ENCODE peak calls at places on chromosomes 12 and 14, in six cellular contexts. One of them, this sample, is unnamed.

GRCh38 chr12:643478-644292 is 19.6 kb downstream of the NINJ2 start:
- DNase-seq in GM23338: peak; percentile 40
- DNase-seq in transverse colon: peak; percentile 42
- DNase-seq in substantia nigra: no peak
- DNase-seq in H9: no peak
- DNase-seq in Peyer's patch: no peak
- DNase-seq in this sample: no peak

GRCh38 chr14:67668559-67668958 is 5.9 kb downstream of the VTI1B start:
- DNase-seq in GM23338: no peak
- DNase-seq in transverse colon: no peak
- DNase-seq in substantia nigra: no peak
- DNase-seq in H9: no peak
- DNase-seq in Peyer's patch: no peak
- DNase-seq in this sample: no peak

GRCh38 chr14:32476532-32476931 is 147.4 kb downstream of the AKAP6 start:
- DNase-seq in GM23338: no peak
- DNase-seq in transverse colon: no peak
- DNase-seq in substantia nigra: no peak
- DNase-seq in H9: no peak
- DNase-seq in Peyer's patch: no peak
- DNase-seq in this sample: no peak

GRCh38 chr14:23568600-23569310 is 1.2 kb upstream of the AP1G2 start:
- DNase-seq in GM23338: peak; percentile 79
- DNase-seq in transverse colon: no peak
- DNase-seq in substantia nigra: no peak
- DNase-seq in H9: peak; percentile 66
- DNase-seq in Peyer's patch: no peak
- DNase-seq in this sample: no peak

GRCh38 chr12:124496584-124496983 is 70.8 kb downstream of the NCOR2 start:
- DNase-seq in GM23338: no peak
- DNase-seq in transverse colon: no peak
- DNase-seq in substantia nigra: no peak
- DNase-seq in H9: no peak
- DNase-seq in Peyer's patch: no peak
- DNase-seq in this sample: no peak

GRCh38 chr12:22101749-22102243 is 55.8 kb downstream of the CMAS start:
- DNase-seq in GM23338: no peak
- DNase-seq in transverse colon: peak; percentile 10
- DNase-seq in substantia nigra: no peak
- DNase-seq in H9: no peak
- DNase-seq in Peyer's patch: no peak
- DNase-seq in this sample: peak; percentile 71

GRCh38 chr12:96073346-96074336 is 38.3 kb upstream of the LTA4H start:
- DNase-seq in GM23338: peak; percentile 26
- DNase-seq in transverse colon: no peak
- DNase-seq in substantia nigra: no peak
- DNase-seq in H9: no peak
- DNase-seq in Peyer's patch: no peak
- DNase-seq in this sample: no peak

GRCh38 chr12:115873416-115874082 is 403.9 kb downstream of the MED13L start:
- DNase-seq in GM23338: no peak
- DNase-seq in transverse colon: no peak
- DNase-seq in substantia nigra: no peak
- DNase-seq in H9: no peak
- DNase-seq in Peyer's patch: no peak
- DNase-seq in this sample: no peak

GRCh38 chr14:23984891-23985607 is 3.7 kb upstream of the DHRS4L2 start:
- DNase-seq in GM23338: no peak
- DNase-seq in transverse colon: no peak
- DNase-seq in substantia nigra: no peak
- DNase-seq in H9: no peak
- DNase-seq in Peyer's patch: no peak
- DNase-seq in this sample: no peak

GRCh38 chr12:11724888-11725310 is 75.4 kb downstream of the ETV6 start:
- DNase-seq in GM23338: no peak
- DNase-seq in transverse colon: no peak
- DNase-seq in substantia nigra: no peak
- DNase-seq in H9: no peak
- DNase-seq in Peyer's patch: no peak
- DNase-seq in this sample: no peak

GRCh38 chr12:111451649-111452129 is 46.0 kb downstream of the SH2B3 start:
- DNase-seq in GM23338: peak; percentile 52
- DNase-seq in transverse colon: no peak
- DNase-seq in substantia nigra: no peak
- DNase-seq in H9: no peak
- DNase-seq in Peyer's patch: no peak
- DNase-seq in this sample: no peak

GRCh38 chr14:70436867-70437266 is 15.1 kb upstream of the ADAM21 start:
- DNase-seq in GM23338: no peak
- DNase-seq in transverse colon: no peak
- DNase-seq in substantia nigra: no peak
- DNase-seq in H9: no peak
- DNase-seq in Peyer's patch: no peak
- DNase-seq in this sample: no peak

GRCh38 chr12:123846340-123846739 is 84.2 kb downstream of the DNAH10 start:
- DNase-seq in GM23338: no peak
- DNase-seq in transverse colon: no peak
- DNase-seq in substantia nigra: no peak
- DNase-seq in H9: no peak
- DNase-seq in Peyer's patch: no peak
- DNase-seq in this sample: no peak

GRCh38 chr12:132329036-132329738 is at the start of gene GALNT9:
- DNase-seq in GM23338: peak; percentile 80
- DNase-seq in transverse colon: no peak
- DNase-seq in substantia nigra: no peak
- DNase-seq in H9: peak; percentile 72
- DNase-seq in Peyer's patch: no peak
- DNase-seq in this sample: no peak

GRCh38 chr12:62472472-62472871 is 5.8 kb downstream of the MON2 start:
- DNase-seq in GM23338: peak; percentile 47
- DNase-seq in transverse colon: no peak
- DNase-seq in substantia nigra: no peak
- DNase-seq in H9: no peak
- DNase-seq in Peyer's patch: no peak
- DNase-seq in this sample: no peak

GRCh38 chr12:88595697-88596096 is 15.4 kb upstream of the KITLG start:
- DNase-seq in GM23338: no peak
- DNase-seq in transverse colon: peak; percentile 15
- DNase-seq in substantia nigra: no peak
- DNase-seq in H9: no peak
- DNase-seq in Peyer's patch: no peak
- DNase-seq in this sample: no peak

GRCh38 chr12:50636505-50636904 is 127.4 kb upstream of the ATF1 start:
- DNase-seq in GM23338: no peak
- DNase-seq in transverse colon: no peak
- DNase-seq in substantia nigra: no peak
- DNase-seq in H9: peak; percentile 47
- DNase-seq in Peyer's patch: no peak
- DNase-seq in this sample: no peak

GRCh38 chr14:95255487-95255886 is 64.2 kb downstream of the CLMN start:
- DNase-seq in GM23338: peak; percentile 83
- DNase-seq in transverse colon: peak; percentile 91
- DNase-seq in substantia nigra: no peak
- DNase-seq in H9: peak; percentile 93
- DNase-seq in Peyer's patch: peak; percentile 86
- DNase-seq in this sample: no peak
- H3K27ac ChIP-seq in GM23338: no peak overlapping the region
- H3K27ac ChIP-seq in transverse colon: peak overlapping the region; percentile 54
- H3K27ac ChIP-seq in substantia nigra: peak overlapping the region; percentile 68
- H3K27ac ChIP-seq in H9: no peak overlapping the region
- H3K27ac ChIP-seq in Peyer's patch: no peak overlapping the region
- H3K27ac ChIP-seq in this sample: no peak overlapping the region

DNA sequence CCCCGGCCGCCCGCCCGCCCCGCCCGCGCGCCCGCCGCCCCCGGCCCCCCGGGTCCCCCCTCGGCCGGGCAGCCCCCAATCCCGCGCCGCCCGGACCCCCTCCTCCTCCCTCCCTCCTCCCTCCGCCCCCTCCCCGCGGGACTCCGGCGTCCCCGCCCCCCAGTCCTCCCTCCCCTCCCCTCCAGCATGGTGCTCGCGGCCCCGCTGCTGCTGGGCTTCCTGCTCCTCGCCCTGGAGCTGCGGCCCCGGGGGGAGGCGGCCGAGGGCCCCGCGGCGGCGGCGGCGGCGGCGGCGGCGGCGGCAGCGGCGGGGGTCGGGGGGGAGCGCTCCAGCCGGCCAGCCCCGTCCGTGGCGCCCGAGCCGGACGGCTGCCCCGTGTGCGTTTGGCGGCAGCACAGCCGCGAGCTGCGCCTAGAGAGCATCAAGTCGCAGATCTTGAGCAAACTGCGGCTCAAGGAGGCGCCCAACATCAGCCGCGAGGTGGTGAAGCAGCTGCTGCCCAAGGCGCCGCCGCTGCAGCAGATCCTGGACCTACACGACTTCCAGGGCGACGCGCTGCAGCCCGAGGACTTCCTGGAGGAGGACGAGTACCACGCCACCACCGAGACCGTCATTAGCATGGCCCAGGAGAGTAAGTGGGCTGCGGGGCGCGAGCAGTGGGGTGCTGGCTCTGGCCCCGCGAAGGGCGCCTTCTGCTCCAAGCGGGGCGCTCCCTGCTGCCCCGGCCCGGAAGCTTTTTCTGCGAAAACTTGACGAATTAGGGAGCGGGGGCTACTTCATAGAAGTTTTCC is 404 bp downstream of the GDF11 start:
- DNase-seq in GM23338: peak; percentile 83
- DNase-seq in transverse colon: peak; percentile 65
- DNase-seq in substantia nigra: peak; percentile 58
- DNase-seq in H9: peak; percentile 81
- DNase-seq in Peyer's patch: peak; percentile 71
- DNase-seq in this sample: no peak
- H3K27ac ChIP-seq in GM23338: peak overlapping the region; percentile 32
- H3K27ac ChIP-seq in transverse colon: peak overlapping the region; percentile 86
- H3K27ac ChIP-seq in substantia nigra: peak overlapping the region; percentile 56
- H3K27ac ChIP-seq in H9: no peak overlapping the region
- H3K27ac ChIP-seq in Peyer's patch: peak overlapping the region; percentile 73
- H3K27ac ChIP-seq in this sample: peak overlapping the region; percentile 30

GRCh38 chr14:89379891-89380820 is 36.9 kb downstream of the FOXN3 start:
- DNase-seq in GM23338: no peak
- DNase-seq in transverse colon: no peak
- DNase-seq in substantia nigra: no peak
- DNase-seq in H9: no peak
- DNase-seq in Peyer's patch: no peak
- DNase-seq in this sample: no peak

GRCh38 chr14:89378119-89378518 is 38.9 kb downstream of the FOXN3 start:
- DNase-seq in GM23338: no peak
- DNase-seq in transverse colon: no peak
- DNase-seq in substantia nigra: no peak
- DNase-seq in H9: no peak
- DNase-seq in Peyer's patch: no peak
- DNase-seq in this sample: no peak

GRCh38 chr14:89382487-89383170 is 34.4 kb downstream of the FOXN3 start:
- DNase-seq in GM23338: no peak
- DNase-seq in transverse colon: no peak
- DNase-seq in substantia nigra: no peak
- DNase-seq in H9: no peak
- DNase-seq in Peyer's patch: no peak
- DNase-seq in this sample: no peak

GRCh38 chr14:89377544-89377943 is 39.5 kb downstream of the FOXN3 start:
- DNase-seq in GM23338: no peak
- DNase-seq in transverse colon: no peak
- DNase-seq in substantia nigra: no peak
- DNase-seq in H9: no peak
- DNase-seq in Peyer's patch: no peak
- DNase-seq in this sample: no peak

GRCh38 chr14:89379006-89379405 is 38.0 kb downstream of the FOXN3 start:
- DNase-seq in GM23338: no peak
- DNase-seq in transverse colon: no peak
- DNase-seq in substantia nigra: no peak
- DNase-seq in H9: no peak
- DNase-seq in Peyer's patch: no peak
- DNase-seq in this sample: no peak
- H3K27ac ChIP-seq in GM23338: peak overlapping the region; percentile 73
- H3K27ac ChIP-seq in transverse colon: peak overlapping the region; percentile 9
- H3K27ac ChIP-seq in substantia nigra: no peak overlapping the region
- H3K27ac ChIP-seq in H9: no peak overlapping the region
- H3K27ac ChIP-seq in Peyer's patch: no peak overlapping the region
- H3K27ac ChIP-seq in this sample: no peak overlapping the region

DNA sequence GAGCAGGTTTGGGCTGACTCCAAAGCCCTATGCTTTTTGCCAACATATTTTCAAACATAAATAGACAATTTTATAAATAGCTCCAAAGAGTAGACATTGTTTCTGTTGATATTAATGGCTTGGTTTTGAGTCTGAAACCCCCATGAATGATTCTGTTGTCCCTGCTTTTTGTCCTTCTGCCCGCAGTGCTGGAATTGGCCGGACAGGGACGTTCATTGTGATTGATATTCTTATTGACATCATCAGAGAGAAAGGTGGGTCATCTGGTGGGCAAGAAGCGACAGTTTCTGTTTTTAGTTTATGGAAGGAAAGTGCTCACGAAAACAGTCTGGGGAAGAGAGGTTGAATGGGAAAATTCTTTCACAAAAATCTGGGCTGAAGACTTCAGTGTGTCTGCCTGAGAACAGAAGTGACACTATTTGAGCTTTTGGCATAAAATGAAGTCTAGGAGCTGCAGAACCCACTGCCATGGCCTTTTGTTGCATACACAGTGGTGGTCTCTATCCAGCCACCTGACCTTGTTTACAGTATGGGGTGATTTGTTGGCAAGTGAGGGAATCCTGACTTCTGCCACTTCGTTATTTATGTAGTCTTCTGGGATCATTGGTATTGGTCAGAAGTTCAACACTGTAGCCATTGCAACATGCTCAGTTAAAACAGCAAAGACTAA is 69.6 kb downstream of the PTPN11 start:
- DNase-seq in GM23338: no peak
- DNase-seq in transverse colon: no peak
- DNase-seq in substantia nigra: no peak
- DNase-seq in H9: no peak
- DNase-seq in Peyer's patch: no peak
- DNase-seq in this sample: no peak
- H3K27ac ChIP-seq in GM23338: no peak overlapping the region
- H3K27ac ChIP-seq in transverse colon: no peak overlapping the region
- H3K27ac ChIP-seq in substantia nigra: peak overlapping the region; percentile 51
- H3K27ac ChIP-seq in H9: no peak overlapping the region
- H3K27ac ChIP-seq in Peyer's patch: no peak overlapping the region
- H3K27ac ChIP-seq in this sample: peak overlapping the region; percentile 17

GRCh38 chr14:65370890-65371289 is 41.6 kb upstream of the FUT8 start:
- DNase-seq in GM23338: peak; percentile 64
- DNase-seq in transverse colon: no peak
- DNase-seq in substantia nigra: no peak
- DNase-seq in H9: no peak
- DNase-seq in Peyer's patch: no peak
- DNase-seq in this sample: no peak
- H3K27ac ChIP-seq in GM23338: no peak overlapping the region
- H3K27ac ChIP-seq in transverse colon: no peak overlapping the region
- H3K27ac ChIP-seq in substantia nigra: peak overlapping the region; percentile 38
- H3K27ac ChIP-seq in H9: no peak overlapping the region
- H3K27ac ChIP-seq in Peyer's patch: no peak overlapping the region
- H3K27ac ChIP-seq in this sample: no peak overlapping the region

This sample was measured in caudate nucleus.